ENCODE peak calls at places on chromosomes 13 and 19, in six cellular contexts. One of them, this sample, is unnamed.

GRCh38 chr13:93534181-93534700 is 307.6 kb downstream of the GPC6 start:
- DNase-seq in AG04450: no peak
- DNase-seq in tibial artery: no peak
- DNase-seq in sigmoid colon: peak
- DNase-seq in SK-N-MC: no peak
- DNase-seq in effector memory CD4-positive, alpha-beta T cell: no peak
- DNase-seq in this sample: no peak

GRCh38 chr19:56400485-56400884 is 3.6 kb upstream of the ZNF583 start:
- DNase-seq in SK-N-MC: no peak
- DNase-seq in AG04450: no peak
- DNase-seq in sigmoid colon: no peak
- DNase-seq in tibial artery: no peak
- DNase-seq in effector memory CD4-positive, alpha-beta T cell: no peak
- DNase-seq in this sample: no peak

GRCh38 chr13:36675213-36675536 is 1.4 kb downstream of the SERTM1 start:
- DNase-seq in sigmoid colon: no peak
- DNase-seq in effector memory CD4-positive, alpha-beta T cell: no peak
- DNase-seq in SK-N-MC: no peak
- DNase-seq in AG04450: no peak
- DNase-seq in tibial artery: no peak
- DNase-seq in this sample: no peak

GRCh38 chr13:27988520-27988919 is at the start of gene URAD:
- DNase-seq in tibial artery: peak
- DNase-seq in sigmoid colon: no peak
- DNase-seq in AG04450: no peak
- DNase-seq in effector memory CD4-positive, alpha-beta T cell: no peak
- DNase-seq in SK-N-MC: no peak
- DNase-seq in this sample: no peak

GRCh38 chr13:20686863-20687579 is 16.5 kb upstream of the IL17D start:
- DNase-seq in effector memory CD4-positive, alpha-beta T cell: no peak
- DNase-seq in tibial artery: no peak
- DNase-seq in SK-N-MC: no peak
- DNase-seq in AG04450: no peak
- DNase-seq in sigmoid colon: no peak
- DNase-seq in this sample: no peak

GRCh38 chr13:47463726-47464125 is 537.3 kb downstream of the SUCLA2 start:
- DNase-seq in AG04450: peak
- DNase-seq in effector memory CD4-positive, alpha-beta T cell: no peak
- DNase-seq in tibial artery: no peak
- DNase-seq in sigmoid colon: no peak
- DNase-seq in SK-N-MC: no peak
- DNase-seq in this sample: no peak

GRCh38 chr13:31793246-31793645 is 53.9 kb downstream of the RXFP2 start:
- DNase-seq in SK-N-MC: no peak
- DNase-seq in AG04450: peak
- DNase-seq in effector memory CD4-positive, alpha-beta T cell: no peak
- DNase-seq in tibial artery: no peak
- DNase-seq in sigmoid colon: no peak
- DNase-seq in this sample: no peak

GRCh38 chr13:22839554-22840286 is 341.1 kb upstream of the SGCG start:
- DNase-seq in SK-N-MC: no peak
- DNase-seq in effector memory CD4-positive, alpha-beta T cell: no peak
- DNase-seq in sigmoid colon: no peak
- DNase-seq in AG04450: no peak
- DNase-seq in tibial artery: no peak
- DNase-seq in this sample: no peak

GRCh38 chr19:1118999-1119398 is 15.2 kb downstream of the GPX4 start:
- DNase-seq in SK-N-MC: no peak
- DNase-seq in tibial artery: no peak
- DNase-seq in sigmoid colon: peak
- DNase-seq in effector memory CD4-positive, alpha-beta T cell: no peak
- DNase-seq in AG04450: no peak
- DNase-seq in this sample: no peak

GRCh38 chr13:87677043-87677333 is 5.8 kb downstream of the SLITRK5 start:
- DNase-seq in AG04450: no peak
- DNase-seq in sigmoid colon: no peak
- DNase-seq in SK-N-MC: no peak
- DNase-seq in effector memory CD4-positive, alpha-beta T cell: no peak
- DNase-seq in tibial artery: no peak
- DNase-seq in this sample: no peak

GRCh38 chr19:6374179-6374709 is 1.5 kb downstream of the PSPN start:
- DNase-seq in effector memory CD4-positive, alpha-beta T cell: no peak
- DNase-seq in SK-N-MC: no peak
- DNase-seq in sigmoid colon: peak
- DNase-seq in tibial artery: no peak
- DNase-seq in AG04450: no peak
- DNase-seq in this sample: no peak

GRCh38 chr13:99978781-99979452 is 2.7 kb upstream of the ZIC2 start:
- DNase-seq in effector memory CD4-positive, alpha-beta T cell: no peak
- DNase-seq in sigmoid colon: no peak
- DNase-seq in SK-N-MC: no peak
- DNase-seq in tibial artery: no peak
- DNase-seq in AG04450: no peak
- DNase-seq in this sample: no peak

GRCh38 chr19:1819211-1819975 is 7.3 kb upstream of the ATP8B3 start:
- DNase-seq in AG04450: no peak
- DNase-seq in effector memory CD4-positive, alpha-beta T cell: no peak
- DNase-seq in sigmoid colon: no peak
- DNase-seq in tibial artery: no peak
- DNase-seq in SK-N-MC: no peak
- DNase-seq in this sample: no peak

GRCh38 chr13:109196896-109197295 is 567.5 kb downstream of the MYO16 start:
- DNase-seq in tibial artery: no peak
- DNase-seq in sigmoid colon: no peak
- DNase-seq in effector memory CD4-positive, alpha-beta T cell: no peak
- DNase-seq in AG04450: no peak
- DNase-seq in SK-N-MC: no peak
- DNase-seq in this sample: no peak

GRCh38 chr13:51643882-51644281 is 59.6 kb downstream of the WDFY2 start:
- DNase-seq in SK-N-MC: peak
- DNase-seq in AG04450: peak
- DNase-seq in tibial artery: no peak
- DNase-seq in sigmoid colon: no peak
- DNase-seq in effector memory CD4-positive, alpha-beta T cell: no peak
- DNase-seq in this sample: peak

GRCh38 chr13:99083976-99084375 is 106.1 kb upstream of the DOCK9 start:
- DNase-seq in AG04450: no peak
- DNase-seq in tibial artery: no peak
- DNase-seq in sigmoid colon: no peak
- DNase-seq in SK-N-MC: no peak
- DNase-seq in effector memory CD4-positive, alpha-beta T cell: no peak
- DNase-seq in this sample: peak

GRCh38 chr19:3448616-3449334 is 31.6 kb downstream of the SMIM24 start:
- DNase-seq in SK-N-MC: no peak
- DNase-seq in AG04450: no peak
- DNase-seq in effector memory CD4-positive, alpha-beta T cell: no peak
- DNase-seq in sigmoid colon: no peak
- DNase-seq in tibial artery: no peak
- DNase-seq in this sample: no peak

GRCh38 chr19:39070888-39071287 is 13.3 kb upstream of the ACP7 start:
- DNase-seq in tibial artery: no peak
- DNase-seq in AG04450: no peak
- DNase-seq in effector memory CD4-positive, alpha-beta T cell: no peak
- DNase-seq in SK-N-MC: no peak
- DNase-seq in sigmoid colon: no peak
- DNase-seq in this sample: no peak

GRCh38 chr19:18737337-18737953 is 53.7 kb downstream of the COMP start:
- DNase-seq in sigmoid colon: no peak
- DNase-seq in tibial artery: no peak
- DNase-seq in SK-N-MC: no peak
- DNase-seq in effector memory CD4-positive, alpha-beta T cell: no peak
- DNase-seq in AG04450: no peak
- DNase-seq in this sample: no peak

GRCh38 chr13:112968380-112968909 is 569 bp upstream of the MCF2L start:
- DNase-seq in SK-N-MC: no peak
- DNase-seq in AG04450: no peak
- DNase-seq in effector memory CD4-positive, alpha-beta T cell: peak
- DNase-seq in tibial artery: peak
- DNase-seq in sigmoid colon: peak
- DNase-seq in this sample: peak

GRCh38 chr13:42551611-42552010 is 22.3 kb upstream of the TNFSF11 start:
- DNase-seq in tibial artery: no peak
- DNase-seq in sigmoid colon: no peak
- DNase-seq in effector memory CD4-positive, alpha-beta T cell: no peak
- DNase-seq in AG04450: no peak
- DNase-seq in SK-N-MC: no peak
- DNase-seq in this sample: no peak
- H3K4me3 ChIP-seq in tibial artery: no peak
- H3K4me3 ChIP-seq in sigmoid colon: no peak
- H3K4me3 ChIP-seq in effector memory CD4-positive, alpha-beta T cell: no peak
- H3K4me3 ChIP-seq in AG04450: no peak
- H3K4me3 ChIP-seq in SK-N-MC: no peak
- H3K4me3 ChIP-seq in this sample: no peak

DNA sequence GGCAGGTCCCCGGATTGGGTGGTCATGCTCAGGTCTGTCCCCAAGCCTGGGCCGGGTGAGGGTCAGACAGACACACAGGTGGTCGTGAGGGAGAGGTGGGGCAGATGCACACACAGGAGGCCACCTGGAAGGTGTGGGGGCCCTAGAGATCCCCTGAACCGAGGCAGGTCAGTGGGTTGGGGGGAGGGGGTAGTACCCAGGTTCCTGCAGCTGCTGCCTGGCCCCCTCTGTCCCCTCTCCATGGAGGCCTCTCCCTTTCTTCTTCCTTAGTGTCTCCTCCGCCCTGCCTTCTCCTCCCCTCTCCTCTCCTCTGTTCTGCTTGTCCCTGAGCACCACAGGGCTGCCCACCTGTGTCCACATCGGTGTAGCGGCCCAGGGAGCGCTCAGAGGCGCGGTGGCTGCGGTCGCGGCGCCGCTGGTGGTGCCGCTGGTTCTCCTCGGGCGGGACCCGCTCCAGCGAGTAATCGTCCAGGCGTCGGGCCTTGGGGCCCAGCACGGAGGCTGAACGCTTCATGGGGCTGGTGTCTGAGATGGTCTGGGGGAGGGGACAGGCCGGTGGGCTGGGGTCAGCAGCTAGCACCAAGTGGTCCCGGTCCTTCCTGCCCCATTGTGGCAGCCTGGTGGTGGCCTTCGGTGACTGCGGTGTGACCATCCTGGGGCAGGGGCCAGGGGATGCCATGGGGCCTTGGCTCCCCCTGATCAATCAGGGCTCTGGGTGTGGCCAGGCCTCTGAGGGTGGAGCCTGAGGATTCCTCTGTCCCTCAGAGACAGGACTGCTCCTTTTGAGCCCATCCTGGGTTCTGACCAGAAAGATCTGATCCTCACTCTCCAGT is 59.0 kb downstream of the IER2 start:
- DNase-seq in sigmoid colon: no peak
- DNase-seq in tibial artery: peak
- DNase-seq in effector memory CD4-positive, alpha-beta T cell: no peak
- DNase-seq in AG04450: no peak
- DNase-seq in SK-N-MC: no peak
- DNase-seq in this sample: no peak
- H3K4me3 ChIP-seq in sigmoid colon: peak
- H3K4me3 ChIP-seq in tibial artery: peak
- H3K4me3 ChIP-seq in effector memory CD4-positive, alpha-beta T cell: peak
- H3K4me3 ChIP-seq in AG04450: no peak
- H3K4me3 ChIP-seq in SK-N-MC: no peak
- H3K4me3 ChIP-seq in this sample: no peak

GRCh38 chr19:46412983-46413261 is 442 bp downstream of the CCDC8 start:
- DNase-seq in SK-N-MC: no peak
- DNase-seq in AG04450: no peak
- DNase-seq in effector memory CD4-positive, alpha-beta T cell: no peak
- DNase-seq in tibial artery: no peak
- DNase-seq in sigmoid colon: no peak
- DNase-seq in this sample: no peak

GRCh38 chr19:46410205-46411087 is 2.9 kb downstream of the CCDC8 start:
- DNase-seq in sigmoid colon: no peak
- DNase-seq in SK-N-MC: no peak
- DNase-seq in effector memory CD4-positive, alpha-beta T cell: no peak
- DNase-seq in tibial artery: no peak
- DNase-seq in AG04450: no peak
- DNase-seq in this sample: no peak

GRCh38 chr19:46413262-46414031 is at the start of gene CCDC8:
- DNase-seq in tibial artery: peak
- DNase-seq in sigmoid colon: peak
- DNase-seq in effector memory CD4-positive, alpha-beta T cell: no peak
- DNase-seq in AG04450: peak
- DNase-seq in SK-N-MC: no peak
- DNase-seq in this sample: no peak

GRCh38 chr19:46411088-46412033 is 2.0 kb downstream of the CCDC8 start:
- DNase-seq in sigmoid colon: no peak
- DNase-seq in SK-N-MC: no peak
- DNase-seq in AG04450: no peak
- DNase-seq in tibial artery: no peak
- DNase-seq in effector memory CD4-positive, alpha-beta T cell: no peak
- DNase-seq in this sample: no peak

DNA sequence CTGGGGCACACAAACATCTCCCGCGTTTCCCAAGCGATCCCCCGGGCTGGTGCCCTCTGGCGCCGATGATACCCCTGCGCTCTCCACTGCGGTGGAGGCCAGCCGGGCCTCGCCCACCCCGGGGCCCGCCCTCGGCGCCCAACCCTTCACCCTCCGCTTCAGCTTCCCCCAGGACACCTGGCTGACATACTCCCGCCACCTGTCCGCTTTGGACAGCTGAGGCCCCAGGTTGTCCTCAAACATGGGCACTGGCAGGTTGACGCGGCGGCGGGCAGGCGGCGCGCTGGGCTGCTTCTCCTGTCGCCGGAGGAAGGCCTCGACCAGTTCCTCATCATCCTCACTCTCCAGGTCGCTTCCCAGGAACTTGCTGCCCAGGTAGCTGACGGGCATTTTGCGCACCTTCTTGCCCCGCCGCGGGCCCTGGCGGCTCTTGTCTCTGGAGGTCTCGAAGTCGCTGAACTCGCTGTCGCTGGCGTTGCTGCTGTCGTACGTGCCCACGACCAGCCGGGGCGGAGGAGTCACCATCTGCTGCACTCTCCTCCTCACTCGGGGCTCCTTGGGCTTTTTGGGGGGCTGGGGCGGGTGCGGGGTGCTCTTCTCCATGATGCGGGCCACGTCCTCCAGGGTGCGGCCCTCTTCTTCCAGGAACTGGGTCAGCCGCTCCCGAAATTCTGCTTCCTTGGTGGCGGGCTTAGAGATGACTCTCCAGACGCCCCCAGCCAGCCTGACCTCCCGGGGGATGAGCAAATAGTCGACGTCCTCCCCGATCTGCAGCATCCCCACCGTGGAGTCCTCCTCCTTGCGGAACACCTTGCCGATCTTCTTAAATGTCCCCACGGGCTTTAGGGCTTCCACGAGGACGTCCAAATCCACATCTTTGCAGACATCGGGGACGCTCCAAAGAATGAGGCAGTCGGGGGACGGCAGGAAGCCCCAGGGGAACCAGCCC is 1.1 kb downstream of the CCDC8 start:
- DNase-seq in AG04450: no peak
- DNase-seq in effector memory CD4-positive, alpha-beta T cell: no peak
- DNase-seq in SK-N-MC: no peak
- DNase-seq in sigmoid colon: no peak
- DNase-seq in tibial artery: no peak
- DNase-seq in this sample: no peak
- H3K4me3 ChIP-seq in AG04450: peak
- H3K4me3 ChIP-seq in effector memory CD4-positive, alpha-beta T cell: no peak
- H3K4me3 ChIP-seq in SK-N-MC: peak
- H3K4me3 ChIP-seq in sigmoid colon: peak
- H3K4me3 ChIP-seq in tibial artery: peak
- H3K4me3 ChIP-seq in this sample: no peak

GRCh38 chr19:46623915-46624502 is 880 bp downstream of the PTGIR start:
- DNase-seq in tibial artery: peak
- DNase-seq in AG04450: no peak
- DNase-seq in effector memory CD4-positive, alpha-beta T cell: no peak
- DNase-seq in sigmoid colon: no peak
- DNase-seq in SK-N-MC: no peak
- DNase-seq in this sample: no peak
- H3K4me3 ChIP-seq in tibial artery: peak
- H3K4me3 ChIP-seq in AG04450: peak
- H3K4me3 ChIP-seq in effector memory CD4-positive, alpha-beta T cell: no peak
- H3K4me3 ChIP-seq in sigmoid colon: peak
- H3K4me3 ChIP-seq in SK-N-MC: no peak
- H3K4me3 ChIP-seq in this sample: peak

This sample was measured in CD4-positive, CD25-positive, alpha-beta regulatory T cell.